ENCODE peak calls at places on chromosomes 16 and 17, in four cellular contexts. H, U, O and F are unnamed samples.

GRCh38 chr17:11899494-11899893 is 97.8 kb downstream of the ZNF18 start:
- DNase-seq in U (no peak), H (peak; percentile 2), O (no peak), F (no peak)

GRCh38 chr17:65191805-65192740 is 54.9 kb downstream of the RGS9 start:
- DNase-seq in O (no peak), U (peak; percentile 78), H (peak; percentile 60), F (no peak)

GRCh38 chr17:65243838-65244237 is 106.7 kb downstream of the RGS9 start:
- DNase-seq in O (no peak), U (peak; percentile 24), H (peak; percentile 26), F (peak; percentile 7)

GRCh38 chr16:48479955-48480354 is 94.7 kb upstream of the SIAH1 start:
- DNase-seq in O (no peak), U (peak; percentile 55), H (peak; percentile 58), F (no peak)

GRCh38 chr17:39774043-39774442 is 36.3 kb downstream of the GRB7 start:
- DNase-seq in U (no peak), O (no peak), H (no peak), F (no peak)

GRCh38 chr17:68418876-68419275 is 38.4 kb downstream of the WIPI1 start:
- DNase-seq in U (peak; percentile 47), H (peak; percentile 19), O (no peak), F (no peak)

GRCh38 chr16:3652373-3653037 is 2.0 kb upstream of the DNASE1 start:
- DNase-seq in H (no peak), O (no peak), U (no peak), F (no peak)

GRCh38 chr17:2435852-2436251 is 35.0 kb upstream of the MNT start:
- DNase-seq in H (no peak), O (no peak), U (no peak), F (no peak)

GRCh38 chr16:2852003-2852730 is 5.8 kb downstream of the PRSS22 start:
- DNase-seq in H (no peak), O (no peak), U (no peak), F (no peak)

GRCh38 chr17:7897773-7898172 is 9.2 kb downstream of the CHD3 start:
- DNase-seq in U (peak; percentile 77), H (peak; percentile 77), O (no peak), F (no peak)

GRCh38 chr17:79608729-79609039 is 2.2 kb downstream of the RBFOX3 start:
- DNase-seq in U (no peak), H (no peak), O (no peak), F (no peak)

GRCh38 chr17:1985686-1986085 is 39.4 kb downstream of the RTN4RL1 start:
- DNase-seq in H (no peak), U (no peak), O (no peak), F (no peak)

GRCh38 chr17:57899822-57900221 is 50.0 kb upstream of the MRPS23 start:
- DNase-seq in H (no peak), O (no peak), U (no peak), F (no peak)

GRCh38 chr17:74325743-74326379 is at the start of gene KIF19:
- DNase-seq in U (no peak), O (no peak), H (peak; percentile 22), F (no peak)

GRCh38 chr16:68019167-68019680 is 3.5 kb upstream of the DPEP2NB start:
- DNase-seq in H (no peak), U (no peak), O (no peak), F (no peak)

GRCh38 chr16:27228036-27228435 is 24.7 kb downstream of the KDM8 start:
- DNase-seq in U (no peak), H (no peak), O (no peak), F (no peak)

GRCh38 chr17:2925011-2925410 is 128.8 kb downstream of the RAP1GAP2 start:
- DNase-seq in O (no peak), U (peak; percentile 17), H (no peak), F (no peak)

GRCh38 chr16:54632322-54632721 is 298.3 kb upstream of the IRX5 start:
- DNase-seq in U (no peak), H (no peak), O (no peak), F (no peak)

GRCh38 chr16:85923153-85924021 is 24.4 kb downstream of the IRF8 start:
- DNase-seq in O (peak; percentile 35), H (peak; percentile 70), U (peak; percentile 59), F (no peak)

GRCh38 chr16:72066747-72067146 is 3.7 kb downstream of the HPR start:
- DNase-seq in O (no peak), H (peak; percentile 64), U (peak; percentile 64), F (peak; percentile 43)

GRCh38 chr17:68097161-68097805 is 61.7 kb downstream of the KPNA2 start:
- DNase-seq in H (no peak), U (peak; percentile 26), O (no peak), F (no peak)

GRCh38 chr17:76997981-76998531 is 129.9 kb downstream of the MGAT5B start:
- DNase-seq in H (no peak), O (no peak), U (no peak), F (no peak)

GRCh38 chr16:85746431-85747227 is 4.3 kb downstream of the C16orf74 start:
- DNase-seq in O (no peak), H (no peak), U (peak; percentile 44), F (peak; percentile 12)

GRCh38 chr16:68319185-68319908 is 8.5 kb downstream of the PRMT7 start:
- DNase-seq in H (no peak), O (no peak), U (peak; percentile 7), F (no peak)

GRCh38 chr17:867896-868489 is 85.8 kb downstream of the MRM3 start:
- DNase-seq in U (peak; percentile 22), O (no peak), H (no peak), F (peak; percentile 29)

GRCh38 chr16:52439171-52439701 is 107.7 kb downstream of the TOX3 start:
- DNase-seq in U (no peak), H (no peak), O (no peak), F (no peak)

DNA sequence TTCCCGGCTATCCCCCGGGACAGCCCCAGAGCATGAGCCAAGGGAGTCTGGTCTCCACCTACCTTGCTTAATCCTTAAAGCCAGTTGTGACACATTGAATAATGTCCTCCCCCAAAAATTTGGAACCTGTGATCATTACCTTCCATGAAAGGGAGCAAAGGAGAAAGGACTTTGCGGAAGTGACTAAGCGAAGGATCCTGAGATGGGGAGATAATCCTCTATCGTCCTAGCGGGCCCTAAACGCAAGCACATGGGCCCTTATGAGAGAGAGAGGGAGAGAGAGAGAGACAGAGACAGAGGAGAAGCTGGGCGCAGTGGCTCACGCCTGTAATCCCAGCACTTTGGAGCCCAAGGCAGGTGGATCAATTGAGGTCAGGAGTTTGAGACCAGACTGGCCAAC is 9.5 kb downstream of the SPPL2C start:
- DNase-seq in H (no peak), U (no peak), O (no peak), F (no peak)
- TF ChIP-seq CTCF in H (no peak), U (no peak), O (no peak), F (no peak)

DNA sequence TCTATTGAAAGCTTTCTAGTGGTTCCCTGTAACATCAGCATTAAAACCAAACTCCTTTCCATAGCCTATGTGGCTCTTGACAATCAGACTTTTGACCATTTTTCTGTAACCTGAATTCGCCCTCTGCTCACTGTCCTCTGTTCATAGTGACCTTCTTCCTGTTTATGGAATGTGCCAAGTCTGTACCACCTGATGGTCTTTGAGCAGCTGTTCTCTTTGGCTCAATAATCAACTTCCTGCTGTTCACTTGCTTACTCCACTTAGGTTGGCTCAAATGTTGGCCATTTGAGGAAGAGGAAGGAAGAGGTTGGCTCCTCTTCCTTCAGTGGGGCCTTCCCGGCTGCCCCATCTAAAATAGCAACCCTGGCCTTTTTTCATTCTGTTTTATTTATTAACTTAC is 251.5 kb downstream of the CA10 start:
- DNase-seq in O (no peak), H (no peak), U (no peak), F (no peak)
- H3K4me3 ChIP-seq in O (no peak overlapping the region), H (no peak overlapping the region), U (no peak overlapping the region), F (no peak overlapping the region)

GRCh38 chr17:50807675-50808074 is 27.7 kb upstream of the WFIKKN2 start:
- DNase-seq in O (no peak), H (no peak), U (no peak), F (no peak)

GRCh38 chr17:50805486-50805885 is 29.9 kb upstream of the WFIKKN2 start:
- DNase-seq in H (no peak), O (no peak), U (no peak), F (no peak)

GRCh38 chr17:50807014-50807413 is 28.4 kb upstream of the WFIKKN2 start:
- DNase-seq in H (peak; percentile 62), O (no peak), U (no peak), F (no peak)

GRCh38 chr17:50808413-50808812 is 27.0 kb upstream of the WFIKKN2 start:
- DNase-seq in H (no peak), O (no peak), U (no peak), F (no peak)

DNA sequence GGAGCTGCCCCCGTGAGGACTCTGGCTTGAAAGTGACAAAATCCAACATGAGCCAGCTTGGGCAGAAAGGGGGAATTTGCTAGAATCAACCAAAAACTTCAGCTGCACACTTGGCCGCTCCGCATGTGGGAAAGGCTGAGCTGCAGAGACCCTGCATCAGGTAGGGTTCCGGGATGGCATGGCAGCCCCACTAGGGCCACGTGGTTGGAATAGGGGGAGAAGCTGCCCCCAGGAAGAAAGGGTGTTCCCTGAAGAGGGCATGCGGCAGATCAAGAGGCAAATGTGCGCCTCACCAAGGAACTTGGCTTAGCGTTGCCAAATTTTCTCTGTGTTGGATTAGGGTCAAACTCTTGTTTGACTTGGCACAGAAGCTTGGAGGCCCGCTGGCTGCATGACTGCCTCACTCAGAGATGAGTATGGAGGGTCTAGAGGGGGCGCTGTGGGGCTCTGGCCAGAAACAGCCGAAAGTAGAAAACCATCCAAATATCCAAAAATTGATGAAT is 29.2 kb upstream of the WFIKKN2 start:
- DNase-seq in H (peak; percentile 60), U (peak; percentile 20), O (no peak), F (no peak)
- TF ChIP-seq CTCF in H (peak; percentile 35), U (peak; percentile 17), O (peak; percentile 22), F (peak; percentile 26)

DNA sequence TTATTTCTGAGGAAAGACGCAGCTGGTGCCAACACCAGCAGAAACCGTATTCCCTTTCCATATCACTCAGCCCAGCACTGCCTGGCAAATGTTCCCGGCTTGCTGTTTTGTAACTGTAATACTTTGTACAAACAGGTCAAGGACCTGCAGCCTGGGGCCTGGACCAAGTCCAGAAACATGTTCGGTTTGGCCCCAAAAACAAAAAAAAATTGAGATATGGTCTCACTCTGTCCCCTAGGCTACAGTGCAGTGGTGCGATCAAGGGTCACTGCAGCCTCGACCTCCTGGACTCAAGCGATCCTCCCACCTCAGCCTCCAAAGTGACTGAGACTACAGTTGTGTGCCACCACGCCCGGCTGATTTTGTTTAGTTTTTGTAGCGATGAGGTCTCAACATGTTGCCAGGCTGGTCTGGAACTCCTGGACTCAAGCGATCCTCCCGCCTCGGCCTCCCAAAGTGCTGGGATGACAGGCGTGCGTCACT is 1.2 kb downstream of the HAGH start:
- DNase-seq in U (no peak), H (no peak), O (no peak), F (no peak)
- H3K4me3 ChIP-seq in U (peak overlapping the region; percentile 73), H (peak overlapping the region; percentile 83), O (peak overlapping the region; percentile 99), F (peak overlapping the region; percentile 84)